ENCODE peak calls at places on chromosomes 11 and 22, in nine cellular contexts. One of them, this sample, is unnamed.

GRCh38 chr11:87754685-87755084 is 420.6 kb downstream of the RAB38 start:
- DNase-seq in fibroblast of mammary gland: no peak
- DNase-seq in HEK293T: no peak
- DNase-seq in GDM1: no peak
- DNase-seq in BE2C: no peak
- DNase-seq in DMS153: no peak
- DNase-seq in Peyer's patch: no peak
- DNase-seq in H1: no peak
- DNase-seq in pulmonary artery endothelial cell: no peak
- DNase-seq in this sample: no peak

GRCh38 chr11:59199546-59200420 is 12.9 kb downstream of the MPEG1 start:
- DNase-seq in fibroblast of mammary gland: no peak
- DNase-seq in HEK293T: no peak
- DNase-seq in GDM1: no peak
- DNase-seq in BE2C: no peak
- DNase-seq in DMS153: no peak
- DNase-seq in Peyer's patch: no peak
- DNase-seq in H1: no peak
- DNase-seq in pulmonary artery endothelial cell: no peak
- DNase-seq in this sample: no peak

GRCh38 chr11:12789574-12789973 is 115.4 kb downstream of the TEAD1 start:
- DNase-seq in fibroblast of mammary gland: no peak
- DNase-seq in HEK293T: no peak
- DNase-seq in GDM1: no peak
- DNase-seq in BE2C: peak
- DNase-seq in DMS153: no peak
- DNase-seq in Peyer's patch: no peak
- DNase-seq in H1: no peak
- DNase-seq in pulmonary artery endothelial cell: no peak
- DNase-seq in this sample: peak

GRCh38 chr22:40721266-40721665 is 42.0 kb downstream of the MCHR1 start:
- DNase-seq in fibroblast of mammary gland: peak
- DNase-seq in HEK293T: peak
- DNase-seq in GDM1: no peak
- DNase-seq in BE2C: peak
- DNase-seq in DMS153: peak
- DNase-seq in Peyer's patch: no peak
- DNase-seq in H1: no peak
- DNase-seq in pulmonary artery endothelial cell: no peak
- DNase-seq in this sample: peak

GRCh38 chr11:65865550-65866172 is 5.4 kb downstream of the MUS81 start:
- DNase-seq in fibroblast of mammary gland: no peak
- DNase-seq in HEK293T: no peak
- DNase-seq in GDM1: no peak
- DNase-seq in BE2C: no peak
- DNase-seq in DMS153: no peak
- DNase-seq in Peyer's patch: no peak
- DNase-seq in H1: no peak
- DNase-seq in pulmonary artery endothelial cell: no peak
- DNase-seq in this sample: no peak

GRCh38 chr22:32106930-32107329 is 52.2 kb downstream of the C22orf42 start:
- DNase-seq in fibroblast of mammary gland: peak
- DNase-seq in HEK293T: peak
- DNase-seq in GDM1: no peak
- DNase-seq in BE2C: no peak
- DNase-seq in DMS153: no peak
- DNase-seq in Peyer's patch: no peak
- DNase-seq in H1: peak
- DNase-seq in pulmonary artery endothelial cell: no peak
- DNase-seq in this sample: no peak

GRCh38 chr11:106152013-106152412 is 74.6 kb downstream of the AASDHPPT start:
- DNase-seq in fibroblast of mammary gland: peak
- DNase-seq in HEK293T: no peak
- DNase-seq in GDM1: no peak
- DNase-seq in BE2C: no peak
- DNase-seq in DMS153: no peak
- DNase-seq in Peyer's patch: no peak
- DNase-seq in H1: no peak
- DNase-seq in pulmonary artery endothelial cell: no peak
- DNase-seq in this sample: no peak

GRCh38 chr11:1844221-1845094 is 5.7 kb downstream of the TNNI2 start:
- DNase-seq in fibroblast of mammary gland: peak
- DNase-seq in HEK293T: no peak
- DNase-seq in GDM1: peak
- DNase-seq in BE2C: no peak
- DNase-seq in DMS153: no peak
- DNase-seq in Peyer's patch: peak
- DNase-seq in H1: no peak
- DNase-seq in pulmonary artery endothelial cell: no peak
- DNase-seq in this sample: no peak

GRCh38 chr11:88402784-88403183 is 65.2 kb upstream of the CTSC start:
- DNase-seq in fibroblast of mammary gland: peak
- DNase-seq in HEK293T: no peak
- DNase-seq in GDM1: no peak
- DNase-seq in BE2C: no peak
- DNase-seq in DMS153: no peak
- DNase-seq in Peyer's patch: no peak
- DNase-seq in H1: no peak
- DNase-seq in pulmonary artery endothelial cell: peak
- DNase-seq in this sample: no peak

GRCh38 chr22:48161354-48161753 is 1398.9 kb downstream of the TBC1D22A start:
- DNase-seq in fibroblast of mammary gland: no peak
- DNase-seq in HEK293T: no peak
- DNase-seq in GDM1: no peak
- DNase-seq in BE2C: no peak
- DNase-seq in DMS153: no peak
- DNase-seq in Peyer's patch: no peak
- DNase-seq in H1: no peak
- DNase-seq in pulmonary artery endothelial cell: no peak
- DNase-seq in this sample: no peak

GRCh38 chr11:122523841-122524531 is 131.5 kb upstream of the UBASH3B start:
- DNase-seq in fibroblast of mammary gland: no peak
- DNase-seq in HEK293T: no peak
- DNase-seq in GDM1: no peak
- DNase-seq in BE2C: no peak
- DNase-seq in DMS153: peak
- DNase-seq in Peyer's patch: no peak
- DNase-seq in H1: peak
- DNase-seq in pulmonary artery endothelial cell: no peak
- DNase-seq in this sample: no peak

GRCh38 chr11:22923561-22923960 is 63.3 kb upstream of the CCDC179 start:
- DNase-seq in fibroblast of mammary gland: no peak
- DNase-seq in HEK293T: no peak
- DNase-seq in GDM1: no peak
- DNase-seq in BE2C: no peak
- DNase-seq in DMS153: no peak
- DNase-seq in Peyer's patch: no peak
- DNase-seq in H1: no peak
- DNase-seq in pulmonary artery endothelial cell: no peak
- DNase-seq in this sample: no peak